ENCODE peak calls at places on chromosome X, in eight cellular contexts. R is neural crest cell; I is T-cell; V is AG09319; F is IMR-90; D is NCI-H460; T is aorta; O is CD8-positive, alpha-beta memory T cell. W is an unnamed sample.
A peak's percentile ranks its signal among the peaks of the same experiment; 100 is the strongest.

GRCh38 chrX:132004728-132005127 is 18.4 kb upstream of the STK26 start:
- DNase-seq in T (no peak), I (no peak), F (no peak), V (no peak), O (no peak), D (no peak), R (no peak), W (no peak)

GRCh38 chrX:74534569-74535038 is 79.8 kb downstream of the RLIM start:
- DNase-seq in O (no peak), T (no peak), V (no peak), F (peak; percentile 53), D (no peak), I (no peak), R (no peak), W (no peak)

GRCh38 chrX:49282647-49283011 is 13.0 kb downstream of the PPP1R3F start:
- DNase-seq in R (no peak), I (no peak), F (peak; percentile 33), T (no peak), O (no peak), D (peak; percentile 26), V (no peak), W (peak; percentile 15)

GRCh38 chrX:78124304-78124703 is 15.1 kb downstream of the TAF9B start:
- DNase-seq in F (no peak), I (no peak), D (no peak), V (no peak), T (no peak), R (no peak), O (no peak), W (peak; percentile 17)

GRCh38 chrX:132590350-132591026 is 101.7 kb upstream of the MBNL3 start:
- DNase-seq in R (no peak), T (no peak), O (no peak), F (no peak), I (no peak), V (no peak), D (no peak), W (no peak)

GRCh38 chrX:136065044-136065671 is 79.9 kb downstream of the SLC9A6 start:
- DNase-seq in R (no peak), T (no peak), V (no peak), D (peak; percentile 56), I (peak; percentile 51), F (peak; percentile 47), O (peak; percentile 65), W (peak; percentile 88)

GRCh38 chrX:129574214-129574613 is 34.2 kb downstream of the OCRL start:
- DNase-seq in D (no peak), V (no peak), R (no peak), T (no peak), I (no peak), F (no peak), O (no peak), W (peak; percentile 86)

GRCh38 chrX:39752820-39753219 is 344.9 kb downstream of the BCOR start:
- DNase-seq in T (no peak), O (no peak), R (no peak), V (no peak), I (no peak), D (no peak), F (peak; percentile 29), W (peak; percentile 77)

GRCh38 chrX:134669378-134670098 is 11.3 kb upstream of the PLAC1 start:
- DNase-seq in T (no peak), V (peak; percentile 77), I (no peak), F (peak; percentile 93), O (no peak), D (no peak), R (no peak), W (peak; percentile 82)